ENCODE peak calls at places on chromosomes 13 and 19, in seven cellular contexts. K is H1, S is GM12878, F is endothelial cell of umbilical vein, O is HCT116, Y is K562, N is HepG2. G is an unnamed sample.

GRCh38 chr13:57627663-57628062 is 3.9 kb upstream of the PCDH17 start:
- DNase-seq in K (no peak), S (no peak), F (peak; percentile 51), O (no peak), Y (peak; percentile 15), N (no peak), G (peak; percentile 91)

GRCh38 chr19:58056261-58056660 is 2.8 kb upstream of the ZNF135 start:
- DNase-seq in K (no peak), S (no peak), F (no peak), O (no peak), Y (no peak), N (no peak), G (no peak)

GRCh38 chr13:106961219-106961618 is 393.3 kb upstream of the ARGLU1 start:
- DNase-seq in K (no peak), S (no peak), F (no peak), O (no peak), Y (no peak), N (no peak), G (no peak)

GRCh38 chr13:112873851-112874750 is 94.9 kb upstream of the MCF2L start:
- DNase-seq in K (peak; percentile 97), S (no peak), F (peak; percentile 61), O (peak; percentile 48), Y (peak; percentile 75), N (peak; percentile 67), G (no peak)

GRCh38 chr19:19538767-19539166 is 702 bp downstream of the CILP2 start:
- DNase-seq in K (no peak), S (no peak), F (no peak), O (no peak), Y (no peak), N (no peak), G (no peak)

GRCh38 chr19:3366761-3367571 is 583 bp downstream of the NFIC start:
- DNase-seq in K (peak; percentile 77), S (no peak), F (peak; percentile 42), O (no peak), Y (peak; percentile 81), N (no peak), G (no peak)

GRCh38 chr19:288911-289310 is 2.3 kb downstream of the PLPP2 start:
- DNase-seq in K (no peak), S (no peak), F (no peak), O (no peak), Y (no peak), N (no peak), G (no peak)

GRCh38 chr13:79802389-79803140 is 321.6 kb downstream of the NDFIP2 start:
- DNase-seq in K (no peak), S (no peak), F (no peak), O (no peak), Y (no peak), N (no peak), G (no peak)

GRCh38 chr19:46728693-46729339 is 11.9 kb upstream of the PRKD2 start:
- DNase-seq in K (peak; percentile 90), S (no peak), F (peak; percentile 88), O (no peak), Y (peak; percentile 87), N (peak; percentile 27), G (no peak)

GRCh38 chr13:50170447-50171037 is 155.3 kb downstream of the KCNRG start:
- DNase-seq in K (no peak), S (no peak), F (peak; percentile 69), O (no peak), Y (no peak), N (no peak), G (no peak)

GRCh38 chr19:4831351-4832340 is at the start of gene TICAM1:
- DNase-seq in K (peak; percentile 56), S (no peak), F (peak; percentile 66), O (no peak), Y (peak; percentile 78), N (no peak), G (no peak)

GRCh38 chr19:13053761-13054604 is 48.7 kb downstream of the LYL1 start:
- DNase-seq in K (no peak), S (no peak), F (peak; percentile 86), O (peak; percentile 80), Y (no peak), N (peak; percentile 97), G (no peak)

GRCh38 chr19:13050274-13050673 is 52.4 kb downstream of the LYL1 start:
- DNase-seq in K (no peak), S (no peak), F (no peak), O (no peak), Y (no peak), N (no peak), G (no peak)

GRCh38 chr19:13052447-13053232 is 50.0 kb downstream of the LYL1 start:
- DNase-seq in K (no peak), S (no peak), F (no peak), O (no peak), Y (no peak), N (no peak), G (no peak)

GRCh38 chr19:13053238-13053637 is 49.4 kb downstream of the LYL1 start:
- DNase-seq in K (no peak), S (no peak), F (no peak), O (no peak), Y (no peak), N (no peak), G (no peak)

GRCh38 chr19:13051581-13052165 is 51.0 kb downstream of the LYL1 start:
- DNase-seq in K (peak; percentile 85), S (no peak), F (peak; percentile 49), O (no peak), Y (peak; percentile 81), N (peak; percentile 54), G (no peak)
- TF ChIP-seq EZH2 in K (peak; percentile 40), S (no peak), F (no peak), O (no peak), Y (no peak), N (no peak), G (no peak)

GRCh38 chr19:37403403-37403802 is 32.5 kb downstream of the ZNF527 start:
- DNase-seq in K (no peak), S (no peak), F (no peak), O (no peak), Y (no peak), N (no peak), G (no peak)
- H3K9me3 ChIP-seq in K (peaks cover 52% of the 10 kb centered on the region), S (peaks cover 5% of the 10 kb centered on the region), F (peaks cover 6% of the 10 kb centered on the region), O (peaks cover 12% of the 10 kb centered on the region), Y (no peaks in the 10 kb centered on the region), N (peaks cover 81% of the 10 kb centered on the region), G (no peaks in the 10 kb centered on the region)

GRCh38 chr19:38202504-38202903 is 21.5 kb downstream of the DPF1 start:
- DNase-seq in K (no peak), S (no peak), F (no peak), O (no peak), Y (no peak), N (no peak), G (no peak)
- TF ChIP-seq POLR2AphosphoS5 in K (no peak), S (no peak), F (no peak), O (no peak), Y (no peak), N (no peak), G (no peak)

GRCh38 chr13:95137096-95137495 is 164.2 kb downstream of the ABCC4 start:
- DNase-seq in K (no peak), S (no peak), F (peak; percentile 64), O (no peak), Y (no peak), N (no peak), G (no peak)

GRCh38 chr13:95140502-95140901 is 160.7 kb downstream of the ABCC4 start:
- DNase-seq in K (no peak), S (no peak), F (no peak), O (no peak), Y (no peak), N (no peak), G (no peak)

GRCh38 chr13:95136638-95137037 is 164.6 kb downstream of the ABCC4 start:
- DNase-seq in K (no peak), S (no peak), F (no peak), O (no peak), Y (no peak), N (no peak), G (no peak)

GRCh38 chr13:95133498-95133897 is 167.8 kb downstream of the ABCC4 start:
- DNase-seq in K (no peak), S (no peak), F (no peak), O (no peak), Y (no peak), N (no peak), G (no peak)

DNA sequence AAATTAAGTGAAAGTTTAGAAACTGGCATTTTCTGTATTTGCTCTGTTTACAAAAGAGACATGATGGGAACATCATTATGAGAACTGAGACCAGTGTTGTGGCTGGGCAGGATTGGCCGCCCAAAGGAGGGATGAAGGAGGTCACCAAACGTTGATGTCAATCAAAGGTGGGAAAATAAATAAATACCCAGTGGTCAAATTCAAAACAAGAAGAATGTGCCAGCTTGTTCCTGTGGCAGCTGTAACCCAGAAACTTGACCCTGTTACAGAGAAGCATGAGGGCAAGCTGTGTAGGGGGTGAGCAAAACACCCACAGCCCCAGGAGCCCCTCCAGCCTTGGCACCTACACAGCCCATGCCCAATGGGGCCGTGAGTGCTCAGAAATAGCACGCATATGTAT is 162.1 kb downstream of the ABCC4 start:
- DNase-seq in K (no peak), S (no peak), F (no peak), O (no peak), Y (no peak), N (no peak), G (no peak)
- TF ChIP-seq EZH2 in K (no peak), S (no peak), F (no peak), O (no peak), Y (no peak), N (no peak), G (no peak)

G was measured in SK-N-MC.